ENCODE peak calls at places on chromosomes 7 and 10, in eight cellular contexts. O, L, W, K, R, N, Y and I are unnamed samples.

GRCh38 chr10:29807407-29807806 is 172.6 kb upstream of the SVIL start:
- DNase-seq in O (peak), L (no peak), W (no peak), K (no peak), R (peak), N (no peak), Y (no peak), I (peak)

GRCh38 chr10:69222157-69223027 is 2.3 kb downstream of the HKDC1 start:
- DNase-seq in O (peak), L (peak), W (peak), K (no peak), R (peak), N (peak), Y (no peak), I (no peak)

GRCh38 chr10:35453855-35454532 is 117.7 kb downstream of the CCNY start:
- DNase-seq in O (no peak), L (no peak), W (no peak), K (no peak), R (peak), N (no peak), Y (no peak), I (no peak)

GRCh38 chr7:9028012-9028411 is 594.6 kb downstream of the NXPH1 start:
- DNase-seq in O (no peak), L (no peak), W (no peak), K (no peak), R (no peak), N (no peak), Y (no peak), I (no peak)

GRCh38 chr7:51949726-51950644 is 633.4 kb upstream of the COBL start:
- DNase-seq in O (no peak), L (peak), W (peak), K (peak), R (no peak), N (no peak), Y (no peak), I (no peak)

GRCh38 chr10:102289840-102290239 is 44.5 kb downstream of the GBF1 start:
- DNase-seq in O (no peak), L (no peak), W (no peak), K (no peak), R (no peak), N (no peak), Y (no peak), I (no peak)

GRCh38 chr10:108469940-108470339 is 1305.4 kb upstream of the SORCS1 start:
- DNase-seq in O (no peak), L (no peak), W (no peak), K (no peak), R (no peak), N (no peak), Y (no peak), I (no peak)

GRCh38 chr7:143979359-143979758 is 20.8 kb upstream of the OR6B1 start:
- DNase-seq in O (peak), L (no peak), W (no peak), K (no peak), R (peak), N (no peak), Y (no peak), I (peak)

GRCh38 chr10:63586048-63586447 is 64.8 kb downstream of the REEP3 start:
- DNase-seq in O (no peak), L (no peak), W (no peak), K (no peak), R (no peak), N (no peak), Y (no peak), I (no peak)

GRCh38 chr7:158133057-158133456 is 454.6 kb downstream of the PTPRN2 start:
- DNase-seq in O (no peak), L (no peak), W (no peak), K (no peak), R (no peak), N (no peak), Y (no peak), I (no peak)

GRCh38 chr7:149772821-149773425 is 465 bp downstream of the ZNF467 start:
- DNase-seq in O (no peak), L (no peak), W (no peak), K (no peak), R (no peak), N (no peak), Y (no peak), I (no peak)

GRCh38 chr10:118543714-118544400 is 51.6 kb downstream of the PRLHR start:
- DNase-seq in O (peak), L (peak), W (no peak), K (peak), R (peak), N (no peak), Y (peak), I (no peak)

GRCh38 chr10:33333260-33334169 is 952 bp downstream of the NRP1 start:
- DNase-seq in O (peak), L (no peak), W (no peak), K (no peak), R (peak), N (no peak), Y (no peak), I (no peak)

GRCh38 chr7:128394904-128395496 is 14.8 kb downstream of the IMPDH1 start:
- DNase-seq in O (no peak), L (no peak), W (no peak), K (no peak), R (no peak), N (no peak), Y (no peak), I (no peak)

GRCh38 chr10:133045556-133046483 is 41.9 kb upstream of the ADGRA1 start:
- DNase-seq in O (no peak), L (no peak), W (no peak), K (no peak), R (no peak), N (no peak), Y (no peak), I (no peak)

GRCh38 chr7:129890090-129890489 is 62.7 kb downstream of the UBE2H start:
- DNase-seq in O (no peak), L (no peak), W (no peak), K (no peak), R (no peak), N (no peak), Y (no peak), I (no peak)

GRCh38 chr7:44196450-44196872 is 4.3 kb upstream of the YKT6 start:
- DNase-seq in O (peak), L (peak), W (no peak), K (peak), R (peak), N (peak), Y (no peak), I (no peak)

GRCh38 chr7:79353720-79354468 is 99.6 kb downstream of the MAGI2 start:
- DNase-seq in O (no peak), L (no peak), W (no peak), K (no peak), R (no peak), N (no peak), Y (no peak), I (no peak)

GRCh38 chr7:151837285-151838042 is 39.5 kb downstream of the PRKAG2 start:
- DNase-seq in O (no peak), L (peak), W (no peak), K (no peak), R (no peak), N (no peak), Y (no peak), I (no peak)

GRCh38 chr10:112778579-112778978 is 171.5 kb upstream of the TCF7L2 start:
- DNase-seq in O (no peak), L (no peak), W (no peak), K (no peak), R (no peak), N (no peak), Y (no peak), I (no peak)

GRCh38 chr7:46900312-46901263 is 681.3 kb downstream of the TNS3 start:
- DNase-seq in O (no peak), L (no peak), W (no peak), K (no peak), R (no peak), N (no peak), Y (peak), I (no peak)

GRCh38 chr10:63672491-63672890 is 151.3 kb downstream of the REEP3 start:
- DNase-seq in O (no peak), L (no peak), W (no peak), K (peak), R (no peak), N (no peak), Y (no peak), I (no peak)

GRCh38 chr10:49107111-49107889 is 8.0 kb downstream of the VSTM4 start:
- DNase-seq in O (no peak), L (no peak), W (no peak), K (no peak), R (no peak), N (no peak), Y (no peak), I (no peak)

GRCh38 chr7:1060315-1061080 is 16.2 kb downstream of the GPR146 start:
- DNase-seq in O (no peak), L (peak), W (no peak), K (no peak), R (no peak), N (no peak), Y (peak), I (no peak)

GRCh38 chr10:104591451-104591850 is 49.6 kb upstream of the SORCS3 start:
- DNase-seq in O (no peak), L (no peak), W (no peak), K (no peak), R (no peak), N (no peak), Y (no peak), I (no peak)

GRCh38 chr7:5797179-5797578 is 15.7 kb upstream of the RNF216 start:
- DNase-seq in O (no peak), L (no peak), W (no peak), K (no peak), R (no peak), N (no peak), Y (no peak), I (no peak)

GRCh38 chr7:73443543-73444255 is 10.1 kb downstream of the FZD9 start:
- DNase-seq in O (no peak), L (no peak), W (no peak), K (no peak), R (no peak), N (no peak), Y (no peak), I (no peak)

GRCh38 chr10:89307213-89307612 is 5.4 kb downstream of the IFIT2 start:
- DNase-seq in O (no peak), L (no peak), W (no peak), K (no peak), R (no peak), N (no peak), Y (no peak), I (no peak)

GRCh38 chr10:117578490-117578889 is 35.9 kb downstream of the EMX2 start:
- DNase-seq in O (no peak), L (no peak), W (no peak), K (no peak), R (no peak), N (no peak), Y (no peak), I (no peak)